ENCODE peak calls at places on chromosome 14, in seven cellular contexts. One of them, this sample, is unnamed.

GRCh38 chr14:95272057-95272456 is 47.7 kb downstream of the CLMN start:
- DNase-seq in epithelial cell of prostate: no peak
- DNase-seq in pons: no peak
- DNase-seq in T-helper 17 cell: no peak
- DNase-seq in left lung: no peak
- DNase-seq in pancreas: no peak
- DNase-seq in anterior cingulate cortex: no peak
- DNase-seq in this sample: no peak

GRCh38 chr14:24076302-24076601 is 4.9 kb downstream of the CPNE6 start:
- DNase-seq in epithelial cell of prostate: no peak
- DNase-seq in pons: no peak
- DNase-seq in T-helper 17 cell: no peak
- DNase-seq in left lung: no peak
- DNase-seq in pancreas: no peak
- DNase-seq in anterior cingulate cortex: no peak
- DNase-seq in this sample: no peak

GRCh38 chr14:69547701-69548348 is 26.8 kb downstream of the CCDC177 start:
- DNase-seq in epithelial cell of prostate: no peak
- DNase-seq in pons: no peak
- DNase-seq in T-helper 17 cell: peak
- DNase-seq in left lung: peak
- DNase-seq in pancreas: peak
- DNase-seq in anterior cingulate cortex: no peak
- DNase-seq in this sample: no peak

GRCh38 chr14:34985740-34986139 is 2.9 kb downstream of the SRP54 start:
- DNase-seq in epithelial cell of prostate: no peak
- DNase-seq in pons: no peak
- DNase-seq in T-helper 17 cell: no peak
- DNase-seq in left lung: no peak
- DNase-seq in pancreas: no peak
- DNase-seq in anterior cingulate cortex: no peak
- DNase-seq in this sample: no peak

GRCh38 chr14:101410126-101410525 is 151.2 kb upstream of the DIO3 start:
- DNase-seq in epithelial cell of prostate: no peak
- DNase-seq in pons: no peak
- DNase-seq in T-helper 17 cell: no peak
- DNase-seq in left lung: no peak
- DNase-seq in pancreas: no peak
- DNase-seq in anterior cingulate cortex: no peak
- DNase-seq in this sample: no peak

GRCh38 chr14:92263681-92264080 is 59.3 kb upstream of the SLC24A4 start:
- DNase-seq in epithelial cell of prostate: no peak
- DNase-seq in pons: peak
- DNase-seq in T-helper 17 cell: no peak
- DNase-seq in left lung: no peak
- DNase-seq in pancreas: no peak
- DNase-seq in anterior cingulate cortex: no peak
- DNase-seq in this sample: no peak

GRCh38 chr14:77103954-77104353 is 5.9 kb downstream of the CIPC start:
- DNase-seq in epithelial cell of prostate: no peak
- DNase-seq in pons: peak
- DNase-seq in T-helper 17 cell: no peak
- DNase-seq in left lung: no peak
- DNase-seq in pancreas: no peak
- DNase-seq in anterior cingulate cortex: no peak
- DNase-seq in this sample: no peak

GRCh38 chr14:78254911-78255431 is 84.8 kb downstream of the NRXN3 start:
- DNase-seq in epithelial cell of prostate: peak
- DNase-seq in pons: no peak
- DNase-seq in T-helper 17 cell: no peak
- DNase-seq in left lung: no peak
- DNase-seq in pancreas: no peak
- DNase-seq in anterior cingulate cortex: no peak
- DNase-seq in this sample: no peak

GRCh38 chr14:76426161-76426696 is 50.3 kb downstream of the ESRRB start:
- DNase-seq in epithelial cell of prostate: no peak
- DNase-seq in pons: no peak
- DNase-seq in T-helper 17 cell: no peak
- DNase-seq in left lung: no peak
- DNase-seq in pancreas: no peak
- DNase-seq in anterior cingulate cortex: no peak
- DNase-seq in this sample: no peak

GRCh38 chr14:99559286-99559990 is 44.6 kb downstream of the CCDC85C start:
- DNase-seq in epithelial cell of prostate: no peak
- DNase-seq in pons: no peak
- DNase-seq in T-helper 17 cell: no peak
- DNase-seq in left lung: no peak
- DNase-seq in pancreas: no peak
- DNase-seq in anterior cingulate cortex: no peak
- DNase-seq in this sample: no peak

GRCh38 chr14:69154779-69155178 is 1.9 kb upstream of the DCAF5 start:
- DNase-seq in epithelial cell of prostate: no peak
- DNase-seq in pons: peak
- DNase-seq in T-helper 17 cell: no peak
- DNase-seq in left lung: no peak
- DNase-seq in pancreas: no peak
- DNase-seq in anterior cingulate cortex: no peak
- DNase-seq in this sample: no peak

GRCh38 chr14:31075144-31075543 is 49.0 kb upstream of the STRN3 start:
- DNase-seq in epithelial cell of prostate: no peak
- DNase-seq in pons: no peak
- DNase-seq in T-helper 17 cell: no peak
- DNase-seq in left lung: no peak
- DNase-seq in pancreas: no peak
- DNase-seq in anterior cingulate cortex: no peak
- DNase-seq in this sample: no peak